ENCODE peak calls at places on chromosomes 7 and 10, in six cellular contexts. One of them, this sample, is unnamed.

GRCh38 chr7:120988591-120989299 is at the start of gene CPED1:
- DNase-seq in HCEC 1CT: peak
- DNase-seq in heart right ventricle: peak
- DNase-seq in body of pancreas: peak
- DNase-seq in HL-60: peak
- DNase-seq in cardiac septum: peak
- DNase-seq in this sample: peak

GRCh38 chr7:113460067-113460466 is 341.7 kb upstream of the SMIM30 start:
- DNase-seq in cardiac septum: no peak
- DNase-seq in HL-60: no peak
- DNase-seq in HCEC 1CT: no peak
- DNase-seq in body of pancreas: peak
- DNase-seq in heart right ventricle: no peak
- DNase-seq in this sample: no peak

GRCh38 chr10:116385994-116386809 is 41.4 kb upstream of the PNLIPRP3 start:
- DNase-seq in HCEC 1CT: peak
- DNase-seq in cardiac septum: no peak
- DNase-seq in body of pancreas: no peak
- DNase-seq in heart right ventricle: no peak
- DNase-seq in HL-60: no peak
- DNase-seq in this sample: no peak

GRCh38 chr7:133857376-133858119 is 269.6 kb upstream of the LRGUK start:
- DNase-seq in HCEC 1CT: no peak
- DNase-seq in heart right ventricle: no peak
- DNase-seq in body of pancreas: no peak
- DNase-seq in cardiac septum: no peak
- DNase-seq in HL-60: no peak
- DNase-seq in this sample: no peak

GRCh38 chr7:108211382-108212201 is 81.4 kb upstream of the LAMB4 start:
- DNase-seq in HL-60: peak
- DNase-seq in heart right ventricle: no peak
- DNase-seq in HCEC 1CT: no peak
- DNase-seq in body of pancreas: no peak
- DNase-seq in cardiac septum: no peak
- DNase-seq in this sample: no peak

GRCh38 chr10:73446926-73447325 is 13.6 kb upstream of the MSS51 start:
- DNase-seq in HL-60: no peak
- DNase-seq in heart right ventricle: no peak
- DNase-seq in cardiac septum: no peak
- DNase-seq in HCEC 1CT: no peak
- DNase-seq in body of pancreas: no peak
- DNase-seq in this sample: no peak

GRCh38 chr7:36406156-36406555 is 16.5 kb downstream of the ANLN start:
- DNase-seq in heart right ventricle: no peak
- DNase-seq in body of pancreas: no peak
- DNase-seq in HCEC 1CT: no peak
- DNase-seq in cardiac septum: no peak
- DNase-seq in HL-60: no peak
- DNase-seq in this sample: no peak

GRCh38 chr7:52799817-52800216 is 235.6 kb upstream of the POM121L12 start:
- DNase-seq in body of pancreas: no peak
- DNase-seq in HL-60: no peak
- DNase-seq in cardiac septum: no peak
- DNase-seq in heart right ventricle: no peak
- DNase-seq in HCEC 1CT: no peak
- DNase-seq in this sample: no peak

GRCh38 chr7:124996778-124997177 is 67.2 kb upstream of the POT1 start:
- DNase-seq in cardiac septum: no peak
- DNase-seq in HCEC 1CT: no peak
- DNase-seq in body of pancreas: no peak
- DNase-seq in HL-60: no peak
- DNase-seq in heart right ventricle: no peak
- DNase-seq in this sample: no peak

GRCh38 chr10:48976208-48976607 is 36.6 kb upstream of the LRRC18 start:
- DNase-seq in cardiac septum: no peak
- DNase-seq in HL-60: peak
- DNase-seq in heart right ventricle: no peak
- DNase-seq in body of pancreas: no peak
- DNase-seq in HCEC 1CT: no peak
- DNase-seq in this sample: no peak

GRCh38 chr7:128705891-128706333 is 33.2 kb upstream of the CALU start:
- DNase-seq in heart right ventricle: no peak
- DNase-seq in HCEC 1CT: peak
- DNase-seq in cardiac septum: no peak
- DNase-seq in HL-60: no peak
- DNase-seq in body of pancreas: no peak
- DNase-seq in this sample: no peak

GRCh38 chr10:103742779-103743178 is 112.6 kb downstream of the SH3PXD2A start:
- DNase-seq in HL-60: no peak
- DNase-seq in cardiac septum: no peak
- DNase-seq in body of pancreas: no peak
- DNase-seq in heart right ventricle: no peak
- DNase-seq in HCEC 1CT: no peak
- DNase-seq in this sample: no peak

GRCh38 chr7:158103378-158103777 is 484.2 kb downstream of the PTPRN2 start:
- DNase-seq in heart right ventricle: no peak
- DNase-seq in body of pancreas: no peak
- DNase-seq in HL-60: no peak
- DNase-seq in HCEC 1CT: no peak
- DNase-seq in cardiac septum: peak
- DNase-seq in this sample: no peak

GRCh38 chr7:72152171-72153131 is 259.7 kb downstream of the CALN1 start:
- DNase-seq in HL-60: no peak
- DNase-seq in body of pancreas: peak
- DNase-seq in HCEC 1CT: no peak
- DNase-seq in heart right ventricle: no peak
- DNase-seq in cardiac septum: no peak
- DNase-seq in this sample: no peak

GRCh38 chr10:31136951-31137885 is 105.6 kb upstream of the ZNF438 start:
- DNase-seq in body of pancreas: no peak
- DNase-seq in cardiac septum: no peak
- DNase-seq in HL-60: no peak
- DNase-seq in HCEC 1CT: peak
- DNase-seq in heart right ventricle: no peak
- DNase-seq in this sample: no peak

GRCh38 chr10:80260295-80261243 is 28.9 kb downstream of the MAT1A start:
- DNase-seq in body of pancreas: no peak
- DNase-seq in HL-60: peak
- DNase-seq in cardiac septum: no peak
- DNase-seq in heart right ventricle: no peak
- DNase-seq in HCEC 1CT: no peak
- DNase-seq in this sample: peak

GRCh38 chr7:132117181-132117580 is 459.1 kb downstream of the PLXNA4 start:
- DNase-seq in HCEC 1CT: peak
- DNase-seq in heart right ventricle: no peak
- DNase-seq in body of pancreas: no peak
- DNase-seq in cardiac septum: no peak
- DNase-seq in HL-60: no peak
- DNase-seq in this sample: no peak

GRCh38 chr7:130721486-130722277 is 12.3 kb downstream of the KLF14 start:
- DNase-seq in HCEC 1CT: peak
- DNase-seq in body of pancreas: peak
- DNase-seq in HL-60: peak
- DNase-seq in cardiac septum: no peak
- DNase-seq in heart right ventricle: peak
- DNase-seq in this sample: peak

GRCh38 chr7:154960063-154960790 is 42.7 kb downstream of the PAXIP1 start:
- DNase-seq in HCEC 1CT: peak
- DNase-seq in body of pancreas: no peak
- DNase-seq in cardiac septum: no peak
- DNase-seq in HL-60: no peak
- DNase-seq in heart right ventricle: no peak
- DNase-seq in this sample: no peak

GRCh38 chr10:120613180-120613579 is 156.2 kb downstream of the PLPP4 start:
- DNase-seq in HL-60: no peak
- DNase-seq in cardiac septum: no peak
- DNase-seq in HCEC 1CT: no peak
- DNase-seq in body of pancreas: no peak
- DNase-seq in heart right ventricle: no peak
- DNase-seq in this sample: no peak

GRCh38 chr10:63204667-63205391 is 71.7 kb downstream of the NRBF2 start:
- DNase-seq in HCEC 1CT: no peak
- DNase-seq in HL-60: no peak
- DNase-seq in heart right ventricle: no peak
- DNase-seq in body of pancreas: no peak
- DNase-seq in cardiac septum: no peak
- DNase-seq in this sample: no peak

GRCh38 chr10:76444034-76444800 is 1012.8 kb downstream of the LRMDA start:
- DNase-seq in heart right ventricle: no peak
- DNase-seq in body of pancreas: peak
- DNase-seq in cardiac septum: no peak
- DNase-seq in HL-60: no peak
- DNase-seq in HCEC 1CT: peak
- DNase-seq in this sample: no peak

GRCh38 chr10:70234668-70235447 is 1.6 kb upstream of the PPA1 start:
- DNase-seq in cardiac septum: no peak
- DNase-seq in heart right ventricle: no peak
- DNase-seq in body of pancreas: no peak
- DNase-seq in HCEC 1CT: peak
- DNase-seq in HL-60: no peak
- DNase-seq in this sample: no peak

GRCh38 chr7:155358948-155359712 is 61.5 kb downstream of the INSIG1 start:
- DNase-seq in HL-60: no peak
- DNase-seq in body of pancreas: no peak
- DNase-seq in cardiac septum: peak
- DNase-seq in HCEC 1CT: no peak
- DNase-seq in heart right ventricle: no peak
- DNase-seq in this sample: no peak

GRCh38 chr10:101467286-101467770 is 113.4 kb downstream of the BTRC start:
- DNase-seq in HL-60: peak
- DNase-seq in HCEC 1CT: peak
- DNase-seq in body of pancreas: peak
- DNase-seq in cardiac septum: no peak
- DNase-seq in heart right ventricle: peak
- DNase-seq in this sample: no peak

GRCh38 chr10:75136346-75136745 is 24.9 kb downstream of the SAMD8 start:
- DNase-seq in HCEC 1CT: no peak
- DNase-seq in cardiac septum: no peak
- DNase-seq in body of pancreas: no peak
- DNase-seq in HL-60: no peak
- DNase-seq in heart right ventricle: no peak
- DNase-seq in this sample: no peak

GRCh38 chr10:15091418-15091817 is 2.8 kb upstream of the ACBD7 start:
- DNase-seq in cardiac septum: no peak
- DNase-seq in body of pancreas: no peak
- DNase-seq in heart right ventricle: no peak
- DNase-seq in HCEC 1CT: no peak
- DNase-seq in HL-60: no peak
- DNase-seq in this sample: no peak

GRCh38 chr10:17023386-17024298 is 106.0 kb downstream of the CUBN start:
- DNase-seq in heart right ventricle: peak
- DNase-seq in cardiac septum: no peak
- DNase-seq in HCEC 1CT: peak
- DNase-seq in body of pancreas: peak
- DNase-seq in HL-60: peak
- DNase-seq in this sample: peak

GRCh38 chr7:50662996-50663395 is 97.8 kb upstream of the DDC start:
- DNase-seq in body of pancreas: no peak
- DNase-seq in HCEC 1CT: no peak
- DNase-seq in cardiac septum: no peak
- DNase-seq in HL-60: no peak
- DNase-seq in heart right ventricle: no peak
- DNase-seq in this sample: no peak

GRCh38 chr7:98685541-98685940 is 68.5 kb downstream of the NPTX2 start:
- DNase-seq in HCEC 1CT: no peak
- DNase-seq in body of pancreas: no peak
- DNase-seq in heart right ventricle: no peak
- DNase-seq in cardiac septum: no peak
- DNase-seq in HL-60: no peak
- DNase-seq in this sample: no peak

GRCh38 chr10:87090779-87091178 is 3.9 kb downstream of the GLUD1 start:
- DNase-seq in cardiac septum: no peak
- DNase-seq in HL-60: no peak
- DNase-seq in body of pancreas: no peak
- DNase-seq in heart right ventricle: no peak
- DNase-seq in HCEC 1CT: no peak
- DNase-seq in this sample: no peak

GRCh38 chr7:102473271-102473991 is 5.3 kb downstream of the POLR2J start:
- DNase-seq in cardiac septum: peak
- DNase-seq in body of pancreas: no peak
- DNase-seq in heart right ventricle: no peak
- DNase-seq in HL-60: no peak
- DNase-seq in HCEC 1CT: no peak
- DNase-seq in this sample: peak

GRCh38 chr10:103123282-103124033 is 69.6 kb downstream of the NT5C2 start:
- DNase-seq in heart right ventricle: no peak
- DNase-seq in HCEC 1CT: peak
- DNase-seq in body of pancreas: no peak
- DNase-seq in cardiac septum: no peak
- DNase-seq in HL-60: no peak
- DNase-seq in this sample: no peak

GRCh38 chr7:22442187-22442886 is 57.7 kb downstream of the STEAP1B start:
- DNase-seq in HL-60: no peak
- DNase-seq in body of pancreas: peak
- DNase-seq in heart right ventricle: no peak
- DNase-seq in HCEC 1CT: no peak
- DNase-seq in cardiac septum: no peak
- DNase-seq in this sample: no peak

GRCh38 chr10:15351099-15351820 is 19.8 kb downstream of the FAM171A1 start:
- DNase-seq in HL-60: no peak
- DNase-seq in heart right ventricle: no peak
- DNase-seq in cardiac septum: no peak
- DNase-seq in HCEC 1CT: no peak
- DNase-seq in body of pancreas: no peak
- DNase-seq in this sample: no peak

GRCh38 chr7:106757846-106758245 is 96.9 kb upstream of the CCDC71L start:
- DNase-seq in HCEC 1CT: peak
- DNase-seq in HL-60: peak
- DNase-seq in body of pancreas: no peak
- DNase-seq in cardiac septum: no peak
- DNase-seq in heart right ventricle: peak
- DNase-seq in this sample: peak

GRCh38 chr10:26445411-26446031 is 7.4 kb downstream of the APBB1IP start:
- DNase-seq in cardiac septum: no peak
- DNase-seq in HL-60: no peak
- DNase-seq in HCEC 1CT: no peak
- DNase-seq in body of pancreas: no peak
- DNase-seq in heart right ventricle: no peak
- DNase-seq in this sample: no peak

GRCh38 chr7:152486968-152487367 is 51.2 kb upstream of the KMT2C start:
- DNase-seq in heart right ventricle: no peak
- DNase-seq in HCEC 1CT: no peak
- DNase-seq in body of pancreas: no peak
- DNase-seq in HL-60: no peak
- DNase-seq in cardiac septum: no peak
- DNase-seq in this sample: no peak

GRCh38 chr7:105388373-105389089 is at the start of gene SRPK2:
- DNase-seq in HL-60: peak
- DNase-seq in cardiac septum: peak
- DNase-seq in heart right ventricle: peak
- DNase-seq in body of pancreas: peak
- DNase-seq in HCEC 1CT: peak
- DNase-seq in this sample: peak